ENCODE peak calls at places on chromosomes 13 and 19, in four cellular contexts. M is neuronal stem cell, A is breast epithelium, H is fibroblast of lung. B is an unnamed sample. For H3K27me3, the result is how much of the 10 kb centered on the place peaks cover.

GRCh38 chr13:26585136-26585535 is 27.7 kb downstream of the WASF3 start:
- DNase-seq in H (peak), M (no peak), A (no peak), B (no peak)

GRCh38 chr13:35926859-35927530 is 204.2 kb downstream of the DCLK1 start:
- DNase-seq in H (peak), M (no peak), A (no peak), B (no peak)

GRCh38 chr13:78030351-78030750 is 111.7 kb upstream of the EDNRB start:
- DNase-seq in M (peak), A (no peak), H (no peak), B (no peak)

GRCh38 chr19:38263696-38264485 is 482 bp upstream of the SPINT2 start:
- DNase-seq in A (no peak), H (peak), M (no peak), B (no peak)

GRCh38 chr13:30126903-30127428 is 180.4 kb downstream of the KATNAL1 start:
- DNase-seq in H (peak), M (no peak), A (no peak), B (no peak)

GRCh38 chr13:45119469-45119989 is 781 bp upstream of the GTF2F2 start:
- DNase-seq in H (peak), M (no peak), A (no peak), B (no peak)

GRCh38 chr19:16078759-16079707 is 2.7 kb downstream of the TPM4 start:
- DNase-seq in A (peak), H (peak), M (no peak), B (no peak)

GRCh38 chr19:16334421-16334820 is 9.8 kb downstream of the KLF2 start:
- DNase-seq in H (no peak), A (no peak), M (no peak), B (no peak)

GRCh38 chr13:74290324-74290773 is 156.1 kb upstream of the KLF12 start:
- DNase-seq in H (peak), M (peak), A (no peak), B (no peak)

GRCh38 chr13:95698047-95698749 is 21.3 kb downstream of the DNAJC3 start:
- DNase-seq in H (no peak), A (no peak), M (no peak), B (no peak)

GRCh38 chr13:90008707-90009149 is 1338.8 kb upstream of the MIR17HG start:
- DNase-seq in A (no peak), M (no peak), H (no peak), B (no peak)

GRCh38 chr19:16814526-16815100 is 14.6 kb upstream of the SIN3B start:
- DNase-seq in H (peak), M (no peak), A (no peak), B (no peak)

GRCh38 chr19:30046522-30046921 is 104.5 kb downstream of the URI1 start:
- DNase-seq in A (no peak), H (peak), M (no peak), B (no peak)

GRCh38 chr13:100428966-100429365 is 159.6 kb downstream of the GGACT start:
- DNase-seq in M (no peak), H (peak), A (no peak), B (no peak)

GRCh38 chr13:78022164-78022877 is 103.7 kb upstream of the EDNRB start:
- DNase-seq in M (no peak), A (no peak), H (peak), B (no peak)

GRCh38 chr19:45400192-45400591 is 4.7 kb downstream of the PPP1R13L start:
- DNase-seq in H (no peak), M (no peak), A (no peak), B (no peak)

GRCh38 chr19:33767898-33768413 is 28.7 kb upstream of the KCTD15 start:
- DNase-seq in A (no peak), M (peak), H (peak), B (no peak)

GRCh38 chr13:71240906-71241305 is 626.1 kb downstream of the DACH1 start:
- DNase-seq in A (no peak), H (peak), M (no peak), B (no peak)

GRCh38 chr13:100876044-100876403 is 201.4 kb upstream of the TMTC4 start:
- DNase-seq in H (no peak), M (no peak), A (no peak), B (no peak)

GRCh38 chr13:43986395-43986794 is 106.7 kb downstream of the LACC1 start:
- DNase-seq in A (no peak), M (no peak), H (peak), B (no peak)

GRCh38 chr19:43598445-43599240 is 2.2 kb downstream of the ZNF576 start:
- DNase-seq in M (no peak), H (no peak), A (no peak), B (no peak)

GRCh38 chr13:49373699-49374098 is 70.2 kb downstream of the CAB39L start:
- DNase-seq in M (no peak), A (no peak), H (peak), B (no peak)

GRCh38 chr19:41353466-41354342 is at the start of gene TGFB1:
- DNase-seq in A (peak), H (peak), M (peak), B (no peak)

GRCh38 chr13:47621931-47622330 is 379.1 kb downstream of the SUCLA2 start:
- DNase-seq in M (no peak), H (peak), A (no peak), B (no peak)

GRCh38 chr13:50915562-50915961 is 6.0 kb downstream of the RNASEH2B start:
- DNase-seq in H (no peak), M (no peak), A (no peak), B (no peak)

GRCh38 chr13:114288157-114288591 is 6.8 kb downstream of the UPF3A start:
- DNase-seq in A (no peak), M (no peak), H (no peak), B (no peak)

DNA sequence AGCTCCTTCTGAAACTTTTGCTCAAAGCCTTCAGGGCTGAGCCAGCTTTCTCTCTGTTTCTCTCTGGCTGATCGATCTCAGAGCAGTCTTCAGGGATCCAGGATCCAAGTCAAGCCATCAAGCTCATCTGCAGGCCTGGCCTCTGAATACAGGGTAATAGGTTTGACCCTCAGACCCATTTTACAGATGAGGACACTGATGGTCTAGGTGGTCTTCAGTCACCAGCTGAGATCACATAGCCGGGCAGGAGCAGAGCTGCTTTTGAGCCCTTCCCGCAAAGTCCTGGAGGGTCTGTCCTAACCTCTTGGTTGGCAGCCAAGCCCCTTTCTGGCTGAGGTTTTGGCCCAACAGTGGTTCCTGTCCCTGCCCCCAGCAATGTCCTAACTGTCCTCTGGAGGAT is 5.6 kb upstream of the PEAK3 start:
- DNase-seq in M (no peak), A (no peak), H (no peak), B (no peak)
- H3K27me3 ChIP-seq in M (half or more), A (under half), H (under half), B (under half)

DNA sequence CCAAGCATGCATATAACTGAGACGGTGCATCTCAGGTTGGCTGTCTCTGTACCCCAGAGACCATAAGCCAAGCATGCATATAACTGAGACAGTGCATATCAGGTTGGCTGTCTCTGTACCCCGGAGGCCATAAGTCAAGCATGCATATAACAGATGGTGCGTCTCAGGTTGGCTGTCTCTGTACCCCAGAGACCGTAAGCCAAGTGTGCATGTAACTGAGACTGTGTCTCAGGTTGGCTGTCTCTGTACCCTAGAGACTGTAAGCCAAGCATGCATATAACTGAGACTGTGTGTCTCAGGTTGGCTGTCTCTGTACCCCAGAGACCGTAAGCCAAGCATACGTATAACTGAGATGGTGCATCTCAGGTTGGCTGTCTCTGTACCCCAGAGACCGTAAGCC is 30.8 kb downstream of the NLRP4 start:
- DNase-seq in A (no peak), H (no peak), M (no peak), B (no peak)
- H3K27me3 ChIP-seq in A (under half), H (under half), M (under half), B (under half)

GRCh38 chr13:27797228-27797624 is 4.9 kb downstream of the GSX1 start:
- DNase-seq in A (no peak), M (peak), H (peak), B (no peak)
- H3K27me3 ChIP-seq in A (half or more), M (half or more), H (under half), B (under half)

GRCh38 chr13:24747248-24748151 is 16.5 kb upstream of the RNF17 start:
- DNase-seq in A (no peak), M (peak), H (peak), B (no peak)
- H3K27me3 ChIP-seq in A (half or more), M (half or more), H (under half), B (under half)

B was measured in vagina.